ENCODE peak calls at places on chromosomes 4 and X, in seven cellular contexts. M is heart right ventricle, R is spleen, C is endothelial cell of umbilical vein, N is pancreas, Q is coronary artery, T is heart left ventricle. Z is an unnamed sample.

GRCh38 chr4:43132010-43132582 is 239.6 kb downstream of the GRXCR1 start:
- DNase-seq in C (peak; percentile 33), R (peak; percentile 76), T (no peak), Q (no peak), N (peak; percentile 83), M (peak; percentile 16), Z (peak; percentile 80)

GRCh38 chr4:3476936-3477749 is 14.0 kb downstream of the DOK7 start:
- DNase-seq in R (no peak), N (no peak), T (peak; percentile 57), Q (no peak), M (no peak), C (no peak), Z (no peak)

GRCh38 chr4:125168531-125168930 is 146.2 kb upstream of the FAT4 start:
- DNase-seq in N (no peak), C (no peak), T (no peak), Q (no peak), R (no peak), M (no peak), Z (peak; percentile 63)

GRCh38 chr4:10457255-10457801 is at the start of gene ZNF518B:
- DNase-seq in T (peak; percentile 91), N (peak; percentile 86), C (peak; percentile 66), R (peak; percentile 95), M (peak; percentile 54), Q (no peak), Z (peak; percentile 64)

GRCh38 chr4:83536649-83537352 is 893 bp downstream of the GPAT3 start:
- DNase-seq in M (no peak), T (no peak), Q (no peak), C (no peak), R (no peak), N (no peak), Z (peak; percentile 16)

GRCh38 chrX:47144626-47145407 is at the start of the genes NDUFB11 and RBM10:
- DNase-seq in T (peak; percentile 96), M (peak; percentile 94), R (peak; percentile 97), Q (peak; percentile 95), C (peak; percentile 94), N (peak; percentile 88), Z (peak; percentile 97)

GRCh38 chr4:73221734-73222133 is 36.9 kb downstream of the ANKRD17 start:
- DNase-seq in N (no peak), C (no peak), M (no peak), R (no peak), Q (no peak), T (no peak), Z (no peak)

GRCh38 chr4:120443111-120443510 is 376.5 kb upstream of the MAD2L1 start:
- DNase-seq in N (no peak), Q (no peak), C (no peak), M (no peak), R (no peak), T (no peak), Z (peak; percentile 40)

GRCh38 chr4:180084561-180084960 is 2158.6 kb upstream of the TENM3 start:
- DNase-seq in Q (no peak), T (no peak), R (no peak), C (no peak), M (no peak), N (no peak), Z (no peak)

GRCh38 chrX:28347526-28347925 is 239.7 kb upstream of the IL1RAPL1 start:
- DNase-seq in M (no peak), N (no peak), C (no peak), Q (no peak), R (no peak), T (no peak), Z (no peak)

GRCh38 chrX:31265383-31265782 is 193.5 kb upstream of the FTHL17 start:
- DNase-seq in C (no peak), N (no peak), R (no peak), Q (no peak), M (no peak), T (no peak), Z (no peak)

GRCh38 chr4:82431026-82431745 is 796 bp downstream of the ENOPH1 start:
- DNase-seq in T (no peak), C (no peak), M (no peak), R (peak; percentile 90), N (peak; percentile 73), Q (no peak), Z (peak; percentile 46)

GRCh38 chrX:97326456-97326855 is 442.7 kb downstream of the RPA4 start:
- DNase-seq in N (no peak), Q (no peak), R (no peak), T (no peak), C (no peak), M (no peak), Z (no peak)

GRCh38 chrX:136146614-136147319 is 566 bp upstream of the FHL1 start:
- DNase-seq in Q (no peak), M (peak; percentile 12), R (peak; percentile 81), C (peak; percentile 30), T (no peak), N (peak; percentile 56), Z (no peak)

GRCh38 chrX:119870626-119871131 is 854 bp downstream of the RNF113A start:
- DNase-seq in M (no peak), R (peak; percentile 82), C (peak; percentile 44), Q (no peak), N (no peak), T (no peak), Z (no peak)

GRCh38 chr4:125022855-125023501 is 291.8 kb upstream of the FAT4 start:
- DNase-seq in N (no peak), T (no peak), Q (no peak), C (no peak), M (no peak), R (no peak), Z (no peak)

GRCh38 chr4:33831667-33832066 is 2412.6 kb downstream of the ARAP2 start:
- DNase-seq in Q (no peak), N (no peak), R (no peak), T (no peak), C (peak; percentile 17), M (no peak), Z (peak; percentile 42)

GRCh38 chr4:182827981-182828677 is 89.1 kb downstream of the DCTD start:
- DNase-seq in R (no peak), T (no peak), Q (no peak), N (peak; percentile 47), M (no peak), C (no peak), Z (no peak)

GRCh38 chr4:6071959-6072720 is 53.9 kb upstream of the C4orf50 start:
- DNase-seq in N (peak; percentile 66), R (no peak), C (no peak), T (no peak), M (peak; percentile 23), Q (no peak), Z (no peak)

GRCh38 chrX:154495472-154495922 is 5.1 kb upstream of the SLC10A3 start:
- DNase-seq in N (no peak), R (no peak), T (no peak), M (no peak), Q (no peak), C (no peak), Z (no peak)

GRCh38 chr4:20255251-20255586 is 3.5 kb downstream of the SLIT2 start:
- DNase-seq in T (no peak), M (no peak), N (no peak), C (peak; percentile 40), Q (no peak), R (no peak), Z (no peak)

GRCh38 chr4:77994194-77994721 is 62.9 kb upstream of the FRAS1 start:
- DNase-seq in Q (no peak), C (peak; percentile 69), T (no peak), R (no peak), N (no peak), M (peak; percentile 11), Z (peak; percentile 86)

GRCh38 chr4:85391011-85391410 is 83.9 kb upstream of the ARHGAP24 start:
- DNase-seq in T (no peak), M (no peak), Q (no peak), C (no peak), N (no peak), R (no peak), Z (no peak)

GRCh38 chr4:163681208-163681821 is 186.8 kb downstream of the TMA16 start:
- DNase-seq in R (no peak), T (no peak), M (peak; percentile 7), N (no peak), C (peak; percentile 3), Q (no peak), Z (peak; percentile 68)

GRCh38 chr4:41791557-41791956 is 43.0 kb upstream of the PHOX2B start:
- DNase-seq in T (no peak), Q (no peak), N (no peak), M (no peak), C (no peak), R (no peak), Z (no peak)
- TF ChIP-seq CTCF in T (no peak), Q (no peak), N (no peak), M (no peak), C (no peak), R (no peak), Z (no peak)

DNA sequence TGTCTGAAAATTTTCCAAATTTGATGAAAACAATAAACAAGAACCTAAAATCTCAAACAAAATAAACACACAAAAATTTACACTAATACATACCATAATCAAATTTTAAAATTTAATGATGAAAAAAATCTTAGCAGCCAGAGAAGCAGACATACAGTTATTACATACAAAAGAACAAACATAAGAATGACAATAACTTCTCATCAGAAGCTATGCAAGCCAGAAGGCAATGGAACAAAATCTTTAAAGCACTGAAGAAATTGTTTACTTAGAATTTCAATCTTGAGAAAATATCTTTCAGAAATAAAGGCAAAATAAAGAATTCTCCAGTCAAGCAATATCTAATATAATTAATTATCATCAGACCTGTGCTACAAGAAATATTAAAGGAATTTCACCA is 121.3 kb downstream of the IDS start:
- DNase-seq in R (no peak), N (no peak), C (no peak), M (no peak), Q (no peak), T (no peak), Z (no peak)
- H3K4me3 ChIP-seq in R (no peak overlapping the region), N (no peak overlapping the region), C (no peak overlapping the region), M (no peak overlapping the region), Q (no peak overlapping the region), T (no peak overlapping the region), Z (no peak overlapping the region)

GRCh38 chr4:113835005-113835404 is 73.5 kb upstream of the CAMK2D start:
- DNase-seq in Q (no peak), M (no peak), N (no peak), C (peak; percentile 76), T (no peak), R (no peak), Z (peak; percentile 72)
- TF ChIP-seq CTCF in Q (no peak), M (no peak), N (no peak), C (no peak), T (no peak), R (no peak), Z (peak; percentile 19)

GRCh38 chrX:33194289-33194688 is 17.1 kb downstream of the DMD start:
- DNase-seq in R (no peak), Q (no peak), C (no peak), M (no peak), N (no peak), T (no peak), Z (no peak)

GRCh38 chrX:33195698-33196097 is 15.7 kb downstream of the DMD start:
- DNase-seq in Q (no peak), R (no peak), N (no peak), M (no peak), C (no peak), T (no peak), Z (no peak)

GRCh38 chrX:33198561-33199279 is 12.6 kb downstream of the DMD start:
- DNase-seq in C (peak; percentile 61), T (no peak), N (no peak), M (no peak), R (no peak), Q (no peak), Z (no peak)

GRCh38 chrX:33190016-33190415 is 21.3 kb downstream of the DMD start:
- DNase-seq in M (no peak), C (peak; percentile 55), T (no peak), N (no peak), R (no peak), Q (no peak), Z (peak; percentile 50)

GRCh38 chrX:33194876-33195433 is 16.4 kb downstream of the DMD start:
- DNase-seq in M (no peak), T (no peak), C (peak; percentile 62), R (no peak), N (no peak), Q (no peak), Z (peak; percentile 65)
- H3K4me3 ChIP-seq in M (no peak overlapping the region), T (no peak overlapping the region), C (no peak overlapping the region), R (no peak overlapping the region), N (no peak overlapping the region), Q (peak overlapping the region; percentile 58), Z (peak overlapping the region; percentile 22)

Z was measured in choroid plexus epithelial cell.